ENCODE peak calls at places on chromosomes 3 and 15, in four cellular contexts. I, H, J and U are unnamed samples.

GRCh38 chr3:160921020-160921635 is 165.1 kb downstream of the PPM1L start:
- DNase-seq in H (peak), I (no peak), J (no peak), U (no peak)

GRCh38 chr15:47711654-47712053 is 5.7 kb upstream of the SEMA6D start:
- DNase-seq in J (no peak), I (no peak), H (no peak), U (no peak)

GRCh38 chr3:35974872-35975271 is 335.5 kb downstream of the ARPP21 start:
- DNase-seq in I (no peak), J (no peak), H (no peak), U (no peak)

GRCh38 chr3:55180936-55181535 is 253.2 kb upstream of the LRTM1 start:
- DNase-seq in I (no peak), J (no peak), H (peak), U (no peak)

GRCh38 chr3:172643780-172644179 is 67.1 kb downstream of the NCEH1 start:
- DNase-seq in I (no peak), J (no peak), H (no peak), U (no peak)

GRCh38 chr3:157104928-157105652 is 54.9 kb downstream of the CCNL1 start:
- DNase-seq in J (no peak), I (peak), H (peak), U (no peak)

GRCh38 chr15:25670025-25670554 is 193.0 kb downstream of the ATP10A start:
- DNase-seq in H (no peak), I (no peak), J (peak), U (peak)

GRCh38 chr3:193563429-193563828 is 8.7 kb upstream of the ATP13A4 start:
- DNase-seq in I (no peak), J (no peak), H (no peak), U (no peak)

GRCh38 chr3:14231998-14232501 is 53.4 kb downstream of the LSM3 start:
- DNase-seq in I (no peak), H (no peak), J (no peak), U (no peak)

GRCh38 chr3:123780656-123781055 is 103.5 kb downstream of the MYLK start:
- DNase-seq in J (no peak), I (no peak), H (no peak), U (no peak)